ENCODE peak calls at places on chromosomes 5 and 9, in nine cellular contexts. One of them, this sample, is unnamed.

GRCh38 chr9:81979196-81979595 is 9.4 kb upstream of the SPATA31D1 start:
- DNase-seq in heart left ventricle: no peak
- DNase-seq in GM13977: no peak
- DNase-seq in tibial artery: no peak
- DNase-seq in RWPE1: no peak
- DNase-seq in lower lobe of right lung: no peak
- DNase-seq in endothelial cell: no peak
- DNase-seq in PC-9: no peak
- DNase-seq in WTC11: no peak
- DNase-seq in this sample: no peak

GRCh38 chr5:94903719-94904118 is 285.2 kb downstream of the SLF1 start:
- DNase-seq in RWPE1: no peak
- DNase-seq in PC-9: no peak
- DNase-seq in GM13977: no peak
- DNase-seq in lower lobe of right lung: no peak
- DNase-seq in heart left ventricle: no peak
- DNase-seq in tibial artery: no peak
- DNase-seq in endothelial cell: no peak
- DNase-seq in WTC11: no peak
- DNase-seq in this sample: no peak

GRCh38 chr9:128203842-128204551 is 818 bp downstream of the DNM1 start:
- DNase-seq in RWPE1: peak
- DNase-seq in lower lobe of right lung: no peak
- DNase-seq in tibial artery: no peak
- DNase-seq in PC-9: no peak
- DNase-seq in WTC11: peak
- DNase-seq in GM13977: no peak
- DNase-seq in endothelial cell: peak
- DNase-seq in heart left ventricle: peak
- DNase-seq in this sample: peak

GRCh38 chr5:111235635-111236034 is 11.5 kb downstream of the CAMK4 start:
- DNase-seq in lower lobe of right lung: no peak
- DNase-seq in WTC11: no peak
- DNase-seq in heart left ventricle: no peak
- DNase-seq in endothelial cell: no peak
- DNase-seq in tibial artery: no peak
- DNase-seq in PC-9: no peak
- DNase-seq in RWPE1: no peak
- DNase-seq in GM13977: no peak
- DNase-seq in this sample: no peak

GRCh38 chr9:134339183-134339806 is 13.0 kb downstream of the RXRA start:
- DNase-seq in RWPE1: no peak
- DNase-seq in lower lobe of right lung: peak
- DNase-seq in WTC11: no peak
- DNase-seq in heart left ventricle: no peak
- DNase-seq in PC-9: no peak
- DNase-seq in GM13977: no peak
- DNase-seq in tibial artery: peak
- DNase-seq in endothelial cell: no peak
- DNase-seq in this sample: no peak

GRCh38 chr5:151937851-151938250 is 13.2 kb upstream of the GLRA1 start:
- DNase-seq in heart left ventricle: no peak
- DNase-seq in WTC11: no peak
- DNase-seq in GM13977: no peak
- DNase-seq in PC-9: no peak
- DNase-seq in RWPE1: no peak
- DNase-seq in lower lobe of right lung: no peak
- DNase-seq in endothelial cell: no peak
- DNase-seq in tibial artery: no peak
- DNase-seq in this sample: no peak

GRCh38 chr5:108028411-108028810 is 353.5 kb downstream of the FBXL17 start:
- DNase-seq in heart left ventricle: no peak
- DNase-seq in PC-9: no peak
- DNase-seq in RWPE1: no peak
- DNase-seq in lower lobe of right lung: no peak
- DNase-seq in WTC11: no peak
- DNase-seq in tibial artery: no peak
- DNase-seq in GM13977: no peak
- DNase-seq in endothelial cell: no peak
- DNase-seq in this sample: no peak

GRCh38 chr5:132877938-132878337 is 4.5 kb downstream of the LEAP2 start:
- DNase-seq in RWPE1: no peak
- DNase-seq in lower lobe of right lung: no peak
- DNase-seq in tibial artery: no peak
- DNase-seq in GM13977: no peak
- DNase-seq in WTC11: no peak
- DNase-seq in endothelial cell: no peak
- DNase-seq in heart left ventricle: peak
- DNase-seq in PC-9: no peak
- DNase-seq in this sample: no peak

GRCh38 chr5:142664634-142665033 is 21.3 kb downstream of the FGF1 start:
- DNase-seq in GM13977: no peak
- DNase-seq in RWPE1: no peak
- DNase-seq in lower lobe of right lung: peak
- DNase-seq in PC-9: no peak
- DNase-seq in WTC11: no peak
- DNase-seq in endothelial cell: no peak
- DNase-seq in heart left ventricle: no peak
- DNase-seq in tibial artery: no peak
- DNase-seq in this sample: no peak

GRCh38 chr9:133048595-133048994 is 13.2 kb upstream of the CEL start:
- DNase-seq in WTC11: peak
- DNase-seq in PC-9: no peak
- DNase-seq in tibial artery: no peak
- DNase-seq in lower lobe of right lung: no peak
- DNase-seq in heart left ventricle: no peak
- DNase-seq in endothelial cell: no peak
- DNase-seq in GM13977: peak
- DNase-seq in RWPE1: peak
- DNase-seq in this sample: peak

GRCh38 chr5:178673801-178674200 is 47.0 kb upstream of the CLK4 start:
- DNase-seq in PC-9: no peak
- DNase-seq in endothelial cell: no peak
- DNase-seq in tibial artery: no peak
- DNase-seq in GM13977: no peak
- DNase-seq in WTC11: no peak
- DNase-seq in heart left ventricle: no peak
- DNase-seq in lower lobe of right lung: no peak
- DNase-seq in RWPE1: no peak
- DNase-seq in this sample: no peak

DNA sequence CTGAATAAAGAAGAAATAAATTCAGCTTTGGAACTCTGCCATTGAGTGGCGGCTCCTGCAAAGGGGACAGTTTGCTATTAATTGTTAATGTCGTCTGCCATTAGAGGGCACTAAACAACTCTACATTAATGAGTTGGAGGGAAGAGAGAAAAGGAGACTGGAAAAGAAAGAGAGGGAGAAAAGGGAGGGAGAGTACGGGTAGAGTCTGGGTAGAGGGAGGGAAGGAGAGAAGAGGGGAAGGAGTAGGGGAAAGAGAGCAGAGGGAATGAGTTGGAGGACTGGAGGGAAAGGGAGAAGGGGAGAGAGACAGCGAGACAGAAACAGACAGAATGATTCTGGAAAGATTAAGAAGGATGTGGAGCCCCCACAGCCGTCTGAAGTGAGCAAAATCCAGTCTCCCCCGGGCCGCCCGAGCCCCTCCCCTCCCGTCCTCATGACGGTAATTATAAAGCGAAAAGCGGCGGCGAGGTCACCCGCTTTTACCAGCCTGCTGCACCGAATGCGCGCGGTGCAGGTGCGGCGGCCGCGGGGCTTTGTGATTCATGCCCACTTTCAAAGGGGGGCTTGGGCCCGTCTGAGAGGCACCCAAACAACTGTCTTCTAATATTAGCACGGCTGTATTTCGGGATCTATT is 1.9 kb upstream of the FST start:
- DNase-seq in endothelial cell: peak
- DNase-seq in GM13977: peak
- DNase-seq in RWPE1: peak
- DNase-seq in PC-9: peak
- DNase-seq in lower lobe of right lung: peak
- DNase-seq in heart left ventricle: no peak
- DNase-seq in tibial artery: peak
- DNase-seq in WTC11: peak
- DNase-seq in this sample: peak
- TF ChIP-seq CTCF in endothelial cell: peak
- TF ChIP-seq CTCF in GM13977: peak
- TF ChIP-seq CTCF in RWPE1: peak
- TF ChIP-seq CTCF in PC-9: peak
- TF ChIP-seq CTCF in lower lobe of right lung: peak
- TF ChIP-seq CTCF in heart left ventricle: peak
- TF ChIP-seq CTCF in tibial artery: peak
- TF ChIP-seq CTCF in WTC11: no peak
- TF ChIP-seq CTCF in this sample: peak

GRCh38 chr5:134127376-134127861 is 12.9 kb downstream of the TCF7 start:
- DNase-seq in heart left ventricle: peak
- DNase-seq in lower lobe of right lung: no peak
- DNase-seq in endothelial cell: no peak
- DNase-seq in PC-9: no peak
- DNase-seq in WTC11: no peak
- DNase-seq in tibial artery: no peak
- DNase-seq in RWPE1: no peak
- DNase-seq in GM13977: no peak
- DNase-seq in this sample: peak

GRCh38 chr5:134123360-134123759 is 8.9 kb downstream of the TCF7 start:
- DNase-seq in PC-9: no peak
- DNase-seq in lower lobe of right lung: no peak
- DNase-seq in tibial artery: no peak
- DNase-seq in GM13977: no peak
- DNase-seq in heart left ventricle: no peak
- DNase-seq in endothelial cell: no peak
- DNase-seq in RWPE1: no peak
- DNase-seq in WTC11: no peak
- DNase-seq in this sample: no peak

GRCh38 chr5:134127988-134128647 is 13.6 kb downstream of the TCF7 start:
- DNase-seq in lower lobe of right lung: no peak
- DNase-seq in tibial artery: no peak
- DNase-seq in heart left ventricle: no peak
- DNase-seq in endothelial cell: no peak
- DNase-seq in GM13977: no peak
- DNase-seq in RWPE1: no peak
- DNase-seq in PC-9: no peak
- DNase-seq in WTC11: no peak
- DNase-seq in this sample: peak

GRCh38 chr5:134124289-134125194 is 10.1 kb downstream of the TCF7 start:
- DNase-seq in PC-9: no peak
- DNase-seq in heart left ventricle: no peak
- DNase-seq in endothelial cell: no peak
- DNase-seq in WTC11: no peak
- DNase-seq in GM13977: no peak
- DNase-seq in tibial artery: no peak
- DNase-seq in lower lobe of right lung: no peak
- DNase-seq in RWPE1: peak
- DNase-seq in this sample: peak

DNA sequence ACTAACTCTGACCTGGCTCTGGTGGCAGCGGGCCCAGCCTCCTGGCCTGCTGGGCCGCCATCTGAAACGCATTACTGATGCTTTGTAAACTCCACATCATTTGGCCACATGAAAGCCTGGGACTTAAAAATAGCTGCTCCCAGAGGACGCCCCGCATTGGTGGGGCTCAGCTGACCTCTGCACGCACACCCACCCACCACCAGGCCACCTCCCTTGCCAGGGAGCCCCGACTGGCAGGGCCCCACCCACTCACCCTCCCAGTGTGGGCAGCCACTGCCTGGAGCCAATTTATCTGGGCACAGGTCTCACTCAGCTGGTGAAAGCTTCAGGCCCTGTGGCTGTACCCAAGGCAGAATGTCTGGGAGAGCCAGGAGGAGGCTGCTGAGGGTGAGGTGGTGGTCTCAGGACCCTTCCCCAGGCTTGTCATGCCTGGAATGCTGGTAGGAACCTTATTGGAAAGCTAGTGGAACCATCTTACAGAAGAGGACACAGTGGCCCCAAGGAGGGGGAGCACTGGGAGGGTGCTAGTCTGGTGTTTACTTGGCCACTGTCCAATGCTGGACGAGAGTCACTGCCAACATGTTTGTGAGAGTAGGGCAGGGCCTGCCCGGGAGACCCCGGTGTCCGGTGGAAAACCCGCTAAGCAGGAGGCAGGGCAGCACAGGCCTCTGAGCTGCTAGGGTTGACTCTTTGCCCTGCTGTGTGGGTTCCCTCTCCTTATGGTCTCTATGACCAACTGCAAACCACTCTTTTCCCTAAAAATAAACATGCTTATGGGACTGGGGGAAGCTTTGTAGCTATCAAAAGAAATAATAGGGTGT is 10.9 kb downstream of the TCF7 start:
- DNase-seq in WTC11: no peak
- DNase-seq in heart left ventricle: peak
- DNase-seq in endothelial cell: no peak
- DNase-seq in lower lobe of right lung: no peak
- DNase-seq in GM13977: no peak
- DNase-seq in PC-9: peak
- DNase-seq in tibial artery: peak
- DNase-seq in RWPE1: peak
- DNase-seq in this sample: peak
- TF ChIP-seq CTCF in WTC11: no peak
- TF ChIP-seq CTCF in heart left ventricle: no peak
- TF ChIP-seq CTCF in endothelial cell: no peak
- TF ChIP-seq CTCF in lower lobe of right lung: no peak
- TF ChIP-seq CTCF in GM13977: no peak
- TF ChIP-seq CTCF in PC-9: no peak
- TF ChIP-seq CTCF in tibial artery: no peak
- TF ChIP-seq CTCF in RWPE1: no peak
- TF ChIP-seq CTCF in this sample: no peak

GRCh38 chr5:3511774-3512173 is 83.9 kb upstream of the IRX1 start:
- DNase-seq in tibial artery: no peak
- DNase-seq in GM13977: no peak
- DNase-seq in endothelial cell: no peak
- DNase-seq in RWPE1: no peak
- DNase-seq in lower lobe of right lung: no peak
- DNase-seq in WTC11: no peak
- DNase-seq in heart left ventricle: no peak
- DNase-seq in PC-9: no peak
- DNase-seq in this sample: no peak
- TF ChIP-seq CTCF in tibial artery: no peak
- TF ChIP-seq CTCF in GM13977: no peak
- TF ChIP-seq CTCF in endothelial cell: no peak
- TF ChIP-seq CTCF in RWPE1: no peak
- TF ChIP-seq CTCF in lower lobe of right lung: no peak
- TF ChIP-seq CTCF in WTC11: no peak
- TF ChIP-seq CTCF in heart left ventricle: no peak
- TF ChIP-seq CTCF in PC-9: no peak
- TF ChIP-seq CTCF in this sample: no peak

GRCh38 chr5:126801174-126801991 is 24.4 kb downstream of the LMNB1 start:
- DNase-seq in RWPE1: no peak
- DNase-seq in tibial artery: no peak
- DNase-seq in WTC11: no peak
- DNase-seq in heart left ventricle: no peak
- DNase-seq in GM13977: no peak
- DNase-seq in lower lobe of right lung: no peak
- DNase-seq in PC-9: no peak
- DNase-seq in endothelial cell: no peak
- DNase-seq in this sample: no peak

GRCh38 chr5:126805108-126805507 is 28.2 kb downstream of the LMNB1 start:
- DNase-seq in RWPE1: no peak
- DNase-seq in WTC11: no peak
- DNase-seq in lower lobe of right lung: no peak
- DNase-seq in tibial artery: no peak
- DNase-seq in GM13977: no peak
- DNase-seq in heart left ventricle: no peak
- DNase-seq in PC-9: no peak
- DNase-seq in endothelial cell: no peak
- DNase-seq in this sample: no peak

GRCh38 chr5:126799780-126800179 is 22.8 kb downstream of the LMNB1 start:
- DNase-seq in heart left ventricle: no peak
- DNase-seq in GM13977: no peak
- DNase-seq in PC-9: no peak
- DNase-seq in WTC11: no peak
- DNase-seq in lower lobe of right lung: no peak
- DNase-seq in tibial artery: no peak
- DNase-seq in RWPE1: no peak
- DNase-seq in endothelial cell: no peak
- DNase-seq in this sample: no peak

GRCh38 chr5:126801992-126802294 is 25.0 kb downstream of the LMNB1 start:
- DNase-seq in lower lobe of right lung: no peak
- DNase-seq in RWPE1: no peak
- DNase-seq in heart left ventricle: no peak
- DNase-seq in endothelial cell: no peak
- DNase-seq in tibial artery: no peak
- DNase-seq in GM13977: no peak
- DNase-seq in PC-9: no peak
- DNase-seq in WTC11: no peak
- DNase-seq in this sample: no peak
- TF ChIP-seq CTCF in lower lobe of right lung: peak
- TF ChIP-seq CTCF in RWPE1: peak
- TF ChIP-seq CTCF in heart left ventricle: peak
- TF ChIP-seq CTCF in endothelial cell: no peak
- TF ChIP-seq CTCF in tibial artery: no peak
- TF ChIP-seq CTCF in GM13977: peak
- TF ChIP-seq CTCF in PC-9: peak
- TF ChIP-seq CTCF in WTC11: no peak
- TF ChIP-seq CTCF in this sample: no peak